ENCODE peak calls at places on chromosome 3, in ten cellular contexts. One of them, this sample, is unnamed.
A peak's percentile ranks its signal among the peaks of the same experiment; 100 is the strongest.

GRCh38 chr3:141076821-141077571 is 25.8 kb downstream of the SPSB4 start:
- DNase-seq in HS-5: no peak
- DNase-seq in NCI-H2107: peak; percentile 33
- DNase-seq in iris pigment epithelial cell: peak; percentile 35
- DNase-seq in colonic mucosa: peak; percentile 38
- DNase-seq in dermis microvascular lymphatic vessel endothelial cell: no peak
- DNase-seq in NCI-H2171: no peak
- DNase-seq in tibial nerve: peak; percentile 57
- DNase-seq in fibroblast of the aortic adventitia: peak; percentile 12
- DNase-seq in memory B cell: peak; percentile 23
- DNase-seq in this sample: peak; percentile 49

GRCh38 chr3:72368331-72368975 is 479.8 kb downstream of the SHQ1 start:
- DNase-seq in memory B cell: no peak
- DNase-seq in NCI-H2107: no peak
- DNase-seq in HS-5: no peak
- DNase-seq in fibroblast of the aortic adventitia: no peak
- DNase-seq in dermis microvascular lymphatic vessel endothelial cell: no peak
- DNase-seq in colonic mucosa: no peak
- DNase-seq in iris pigment epithelial cell: no peak
- DNase-seq in tibial nerve: no peak
- DNase-seq in NCI-H2171: no peak
- DNase-seq in this sample: peak; percentile 14

GRCh38 chr3:28077566-28077965 is 163.9 kb upstream of the CMC1 start:
- DNase-seq in iris pigment epithelial cell: peak; percentile 25
- DNase-seq in NCI-H2171: no peak
- DNase-seq in colonic mucosa: no peak
- DNase-seq in HS-5: no peak
- DNase-seq in dermis microvascular lymphatic vessel endothelial cell: peak; percentile 3
- DNase-seq in memory B cell: no peak
- DNase-seq in fibroblast of the aortic adventitia: peak; percentile 66
- DNase-seq in NCI-H2107: no peak
- DNase-seq in tibial nerve: peak; percentile 20
- DNase-seq in this sample: no peak

GRCh38 chr3:127443581-127444375 is 146.8 kb downstream of the TPRA1 start:
- DNase-seq in memory B cell: no peak
- DNase-seq in HS-5: no peak
- DNase-seq in colonic mucosa: no peak
- DNase-seq in tibial nerve: no peak
- DNase-seq in iris pigment epithelial cell: no peak
- DNase-seq in NCI-H2107: no peak
- DNase-seq in dermis microvascular lymphatic vessel endothelial cell: no peak
- DNase-seq in NCI-H2171: no peak
- DNase-seq in fibroblast of the aortic adventitia: no peak
- DNase-seq in this sample: no peak

GRCh38 chr3:143121240-143122088 is 1.9 kb downstream of the CHST2 start:
- DNase-seq in colonic mucosa: peak; percentile 48
- DNase-seq in memory B cell: peak; percentile 65
- DNase-seq in fibroblast of the aortic adventitia: peak; percentile 52
- DNase-seq in NCI-H2171: no peak
- DNase-seq in NCI-H2107: no peak
- DNase-seq in HS-5: no peak
- DNase-seq in tibial nerve: no peak
- DNase-seq in iris pigment epithelial cell: peak; percentile 71
- DNase-seq in dermis microvascular lymphatic vessel endothelial cell: no peak
- DNase-seq in this sample: no peak

GRCh38 chr3:167163580-167163979 is 216.5 kb downstream of the ZBBX start:
- DNase-seq in colonic mucosa: no peak
- DNase-seq in NCI-H2171: no peak
- DNase-seq in iris pigment epithelial cell: no peak
- DNase-seq in dermis microvascular lymphatic vessel endothelial cell: no peak
- DNase-seq in memory B cell: no peak
- DNase-seq in NCI-H2107: no peak
- DNase-seq in HS-5: no peak
- DNase-seq in fibroblast of the aortic adventitia: no peak
- DNase-seq in tibial nerve: no peak
- DNase-seq in this sample: no peak

GRCh38 chr3:54916722-54917121 is 11.1 kb downstream of the LRTM1 start:
- DNase-seq in memory B cell: no peak
- DNase-seq in NCI-H2171: no peak
- DNase-seq in fibroblast of the aortic adventitia: peak; percentile 11
- DNase-seq in HS-5: no peak
- DNase-seq in dermis microvascular lymphatic vessel endothelial cell: no peak
- DNase-seq in colonic mucosa: no peak
- DNase-seq in tibial nerve: no peak
- DNase-seq in iris pigment epithelial cell: no peak
- DNase-seq in NCI-H2107: no peak
- DNase-seq in this sample: no peak

GRCh38 chr3:47162695-47163022 is 1.3 kb downstream of the SETD2 start:
- DNase-seq in dermis microvascular lymphatic vessel endothelial cell: no peak
- DNase-seq in colonic mucosa: no peak
- DNase-seq in HS-5: no peak
- DNase-seq in iris pigment epithelial cell: peak; percentile 33
- DNase-seq in NCI-H2107: no peak
- DNase-seq in tibial nerve: no peak
- DNase-seq in fibroblast of the aortic adventitia: no peak
- DNase-seq in memory B cell: no peak
- DNase-seq in NCI-H2171: no peak
- DNase-seq in this sample: no peak

GRCh38 chr3:109275702-109276293 is 40.5 kb downstream of the DPPA2 start:
- DNase-seq in tibial nerve: no peak
- DNase-seq in NCI-H2107: no peak
- DNase-seq in memory B cell: no peak
- DNase-seq in HS-5: no peak
- DNase-seq in iris pigment epithelial cell: peak; percentile 52
- DNase-seq in NCI-H2171: no peak
- DNase-seq in fibroblast of the aortic adventitia: peak; percentile 19
- DNase-seq in dermis microvascular lymphatic vessel endothelial cell: peak; percentile 17
- DNase-seq in colonic mucosa: peak; percentile 31
- DNase-seq in this sample: no peak

GRCh38 chr3:63979093-63979492 is 44.2 kb downstream of the PSMD6 start:
- DNase-seq in dermis microvascular lymphatic vessel endothelial cell: no peak
- DNase-seq in colonic mucosa: no peak
- DNase-seq in NCI-H2107: no peak
- DNase-seq in memory B cell: no peak
- DNase-seq in NCI-H2171: no peak
- DNase-seq in fibroblast of the aortic adventitia: peak; percentile 36
- DNase-seq in HS-5: no peak
- DNase-seq in tibial nerve: no peak
- DNase-seq in iris pigment epithelial cell: peak; percentile 65
- DNase-seq in this sample: no peak

GRCh38 chr3:38500688-38501417 is 4.7 kb downstream of the EXOG start:
- DNase-seq in dermis microvascular lymphatic vessel endothelial cell: no peak
- DNase-seq in fibroblast of the aortic adventitia: no peak
- DNase-seq in iris pigment epithelial cell: no peak
- DNase-seq in tibial nerve: no peak
- DNase-seq in NCI-H2171: no peak
- DNase-seq in memory B cell: no peak
- DNase-seq in colonic mucosa: no peak
- DNase-seq in HS-5: no peak
- DNase-seq in NCI-H2107: no peak
- DNase-seq in this sample: no peak

GRCh38 chr3:154428369-154429206 is 1.4 kb downstream of the GPR149 start:
- DNase-seq in colonic mucosa: no peak
- DNase-seq in tibial nerve: no peak
- DNase-seq in memory B cell: no peak
- DNase-seq in NCI-H2171: no peak
- DNase-seq in dermis microvascular lymphatic vessel endothelial cell: no peak
- DNase-seq in HS-5: no peak
- DNase-seq in iris pigment epithelial cell: no peak
- DNase-seq in fibroblast of the aortic adventitia: no peak
- DNase-seq in NCI-H2107: peak; percentile 35
- DNase-seq in this sample: no peak

GRCh38 chr3:10400749-10401495 is 80.0 kb upstream of the SEC13 start:
- DNase-seq in NCI-H2171: no peak
- DNase-seq in HS-5: no peak
- DNase-seq in fibroblast of the aortic adventitia: no peak
- DNase-seq in NCI-H2107: no peak
- DNase-seq in memory B cell: no peak
- DNase-seq in dermis microvascular lymphatic vessel endothelial cell: no peak
- DNase-seq in iris pigment epithelial cell: no peak
- DNase-seq in tibial nerve: no peak
- DNase-seq in colonic mucosa: no peak
- DNase-seq in this sample: no peak

GRCh38 chr3:138479355-138479964 is 45.0 kb downstream of the ESYT3 start:
- DNase-seq in memory B cell: no peak
- DNase-seq in NCI-H2171: no peak
- DNase-seq in fibroblast of the aortic adventitia: peak; percentile 46
- DNase-seq in tibial nerve: no peak
- DNase-seq in dermis microvascular lymphatic vessel endothelial cell: peak; percentile 25
- DNase-seq in NCI-H2107: no peak
- DNase-seq in iris pigment epithelial cell: peak; percentile 56
- DNase-seq in colonic mucosa: peak; percentile 40
- DNase-seq in HS-5: no peak
- DNase-seq in this sample: peak; percentile 46

GRCh38 chr3:108757404-108757982 is at the start of gene RETNLB:
- DNase-seq in memory B cell: no peak
- DNase-seq in iris pigment epithelial cell: no peak
- DNase-seq in HS-5: no peak
- DNase-seq in colonic mucosa: peak; percentile 83
- DNase-seq in dermis microvascular lymphatic vessel endothelial cell: no peak
- DNase-seq in NCI-H2171: peak; percentile 59
- DNase-seq in fibroblast of the aortic adventitia: no peak
- DNase-seq in NCI-H2107: peak; percentile 90
- DNase-seq in tibial nerve: no peak
- DNase-seq in this sample: peak; percentile 88

GRCh38 chr3:34102290-34102689 is 303.9 kb downstream of the PDCD6IP start:
- DNase-seq in colonic mucosa: no peak
- DNase-seq in dermis microvascular lymphatic vessel endothelial cell: no peak
- DNase-seq in NCI-H2171: no peak
- DNase-seq in tibial nerve: no peak
- DNase-seq in HS-5: no peak
- DNase-seq in fibroblast of the aortic adventitia: no peak
- DNase-seq in iris pigment epithelial cell: no peak
- DNase-seq in NCI-H2107: no peak
- DNase-seq in memory B cell: no peak
- DNase-seq in this sample: no peak

GRCh38 chr3:30502742-30503073 is 103.7 kb upstream of the TGFBR2 start:
- DNase-seq in NCI-H2107: no peak
- DNase-seq in colonic mucosa: no peak
- DNase-seq in iris pigment epithelial cell: peak; percentile 76
- DNase-seq in tibial nerve: no peak
- DNase-seq in HS-5: peak; percentile 74
- DNase-seq in memory B cell: no peak
- DNase-seq in dermis microvascular lymphatic vessel endothelial cell: no peak
- DNase-seq in fibroblast of the aortic adventitia: peak; percentile 55
- DNase-seq in NCI-H2171: no peak
- DNase-seq in this sample: no peak

GRCh38 chr3:175672119-175672689 is 813.1 kb downstream of the NAALADL2 start:
- DNase-seq in dermis microvascular lymphatic vessel endothelial cell: no peak
- DNase-seq in NCI-H2107: no peak
- DNase-seq in colonic mucosa: no peak
- DNase-seq in iris pigment epithelial cell: peak; percentile 56
- DNase-seq in NCI-H2171: no peak
- DNase-seq in tibial nerve: no peak
- DNase-seq in memory B cell: no peak
- DNase-seq in fibroblast of the aortic adventitia: peak; percentile 35
- DNase-seq in HS-5: no peak
- DNase-seq in this sample: no peak

GRCh38 chr3:147419062-147419701 is 10.0 kb downstream of the ZIC1 start:
- DNase-seq in NCI-H2171: no peak
- DNase-seq in memory B cell: no peak
- DNase-seq in colonic mucosa: no peak
- DNase-seq in iris pigment epithelial cell: peak; percentile 49
- DNase-seq in NCI-H2107: no peak
- DNase-seq in tibial nerve: no peak
- DNase-seq in HS-5: no peak
- DNase-seq in dermis microvascular lymphatic vessel endothelial cell: no peak
- DNase-seq in fibroblast of the aortic adventitia: peak; percentile 43
- DNase-seq in this sample: peak; percentile 11

GRCh38 chr3:197345381-197345780 is 47.0 kb upstream of the DLG1 start:
- DNase-seq in NCI-H2171: no peak
- DNase-seq in colonic mucosa: no peak
- DNase-seq in NCI-H2107: no peak
- DNase-seq in dermis microvascular lymphatic vessel endothelial cell: no peak
- DNase-seq in tibial nerve: no peak
- DNase-seq in fibroblast of the aortic adventitia: no peak
- DNase-seq in iris pigment epithelial cell: no peak
- DNase-seq in HS-5: no peak
- DNase-seq in memory B cell: no peak
- DNase-seq in this sample: no peak

GRCh38 chr3:52841211-52841980 is 6.6 kb upstream of the MUSTN1 start:
- DNase-seq in memory B cell: no peak
- DNase-seq in NCI-H2107: no peak
- DNase-seq in HS-5: no peak
- DNase-seq in NCI-H2171: no peak
- DNase-seq in iris pigment epithelial cell: peak; percentile 21
- DNase-seq in fibroblast of the aortic adventitia: no peak
- DNase-seq in dermis microvascular lymphatic vessel endothelial cell: no peak
- DNase-seq in colonic mucosa: no peak
- DNase-seq in tibial nerve: no peak
- DNase-seq in this sample: no peak

GRCh38 chr3:34582054-34582453 is 783.6 kb downstream of the PDCD6IP start:
- DNase-seq in NCI-H2107: no peak
- DNase-seq in fibroblast of the aortic adventitia: no peak
- DNase-seq in HS-5: no peak
- DNase-seq in memory B cell: no peak
- DNase-seq in colonic mucosa: no peak
- DNase-seq in tibial nerve: no peak
- DNase-seq in dermis microvascular lymphatic vessel endothelial cell: no peak
- DNase-seq in NCI-H2171: no peak
- DNase-seq in iris pigment epithelial cell: no peak
- DNase-seq in this sample: peak; percentile 0

GRCh38 chr3:64224826-64225606 is at the start of gene PRICKLE2:
- DNase-seq in memory B cell: no peak
- DNase-seq in colonic mucosa: peak; percentile 61
- DNase-seq in NCI-H2107: no peak
- DNase-seq in fibroblast of the aortic adventitia: peak; percentile 90
- DNase-seq in iris pigment epithelial cell: peak; percentile 93
- DNase-seq in HS-5: peak; percentile 63
- DNase-seq in NCI-H2171: no peak
- DNase-seq in dermis microvascular lymphatic vessel endothelial cell: peak; percentile 18
- DNase-seq in tibial nerve: peak; percentile 78
- DNase-seq in this sample: no peak

GRCh38 chr3:13194285-13195209 is 121.3 kb upstream of the IQSEC1 start:
- DNase-seq in iris pigment epithelial cell: no peak
- DNase-seq in colonic mucosa: no peak
- DNase-seq in dermis microvascular lymphatic vessel endothelial cell: no peak
- DNase-seq in tibial nerve: no peak
- DNase-seq in fibroblast of the aortic adventitia: no peak
- DNase-seq in HS-5: no peak
- DNase-seq in memory B cell: no peak
- DNase-seq in NCI-H2107: no peak
- DNase-seq in NCI-H2171: no peak
- DNase-seq in this sample: no peak

GRCh38 chr3:79957066-79957465 is 189.3 kb upstream of the ROBO1 start:
- DNase-seq in tibial nerve: no peak
- DNase-seq in colonic mucosa: no peak
- DNase-seq in fibroblast of the aortic adventitia: no peak
- DNase-seq in NCI-H2171: no peak
- DNase-seq in HS-5: no peak
- DNase-seq in NCI-H2107: no peak
- DNase-seq in memory B cell: no peak
- DNase-seq in iris pigment epithelial cell: no peak
- DNase-seq in dermis microvascular lymphatic vessel endothelial cell: no peak
- DNase-seq in this sample: no peak

GRCh38 chr3:62134061-62134496 is 239.3 kb downstream of the FEZF2 start:
- DNase-seq in fibroblast of the aortic adventitia: peak; percentile 45
- DNase-seq in tibial nerve: peak; percentile 52
- DNase-seq in HS-5: no peak
- DNase-seq in colonic mucosa: peak; percentile 78
- DNase-seq in memory B cell: no peak
- DNase-seq in iris pigment epithelial cell: peak; percentile 27
- DNase-seq in dermis microvascular lymphatic vessel endothelial cell: no peak
- DNase-seq in NCI-H2171: no peak
- DNase-seq in NCI-H2107: no peak
- DNase-seq in this sample: no peak

GRCh38 chr3:150556792-150557191 is 10.2 kb downstream of the EIF2A start:
- DNase-seq in fibroblast of the aortic adventitia: no peak
- DNase-seq in NCI-H2171: no peak
- DNase-seq in iris pigment epithelial cell: no peak
- DNase-seq in memory B cell: no peak
- DNase-seq in dermis microvascular lymphatic vessel endothelial cell: no peak
- DNase-seq in NCI-H2107: no peak
- DNase-seq in tibial nerve: no peak
- DNase-seq in HS-5: no peak
- DNase-seq in colonic mucosa: no peak
- DNase-seq in this sample: no peak

GRCh38 chr3:170868577-170869239 is 1.3 kb downstream of the RPL22L1 start:
- DNase-seq in memory B cell: no peak
- DNase-seq in colonic mucosa: no peak
- DNase-seq in dermis microvascular lymphatic vessel endothelial cell: no peak
- DNase-seq in fibroblast of the aortic adventitia: no peak
- DNase-seq in NCI-H2107: no peak
- DNase-seq in HS-5: no peak
- DNase-seq in iris pigment epithelial cell: no peak
- DNase-seq in tibial nerve: no peak
- DNase-seq in NCI-H2171: no peak
- DNase-seq in this sample: no peak

This sample was measured in DMS79.